ENCODE peak calls at places on chromosomes 11 and 22, in five cellular contexts. D is lung, F is tibial artery, B is psoas muscle, E is kidney. Q is an unnamed sample.

GRCh38 chr11:73597340-73597955 is 464 bp downstream of the FAM168A start:
- DNase-seq in F (no peak), D (no peak), E (no peak), B (no peak), Q (no peak)

GRCh38 chr11:113587318-113587739 is 112.1 kb upstream of the DRD2 start:
- DNase-seq in D (no peak), F (no peak), B (no peak), E (no peak), Q (no peak)

GRCh38 chr11:28963189-28963588 is 855.0 kb downstream of the METTL15 start:
- DNase-seq in B (no peak), D (no peak), E (no peak), F (no peak), Q (no peak)

GRCh38 chr11:2525941-2526807 is 81.4 kb downstream of the KCNQ1 start:
- DNase-seq in D (no peak), F (peak; percentile 56), E (peak; percentile 65), B (peak; percentile 32), Q (no peak)

GRCh38 chr11:724733-725386 is 18.8 kb downstream of the EPS8L2 start:
- DNase-seq in B (no peak), E (peak; percentile 73), D (no peak), F (no peak), Q (no peak)

GRCh38 chr11:116166788-116167465 is 605.9 kb downstream of the BUD13 start:
- DNase-seq in B (no peak), D (no peak), F (no peak), E (no peak), Q (no peak)

GRCh38 chr11:3139481-3140290 is 25.4 kb downstream of the OSBPL5 start:
- DNase-seq in D (no peak), F (no peak), E (peak; percentile 59), B (peak; percentile 39), Q (no peak)

GRCh38 chr22:49158741-49159564 is 668.7 kb downstream of the BRD1 start:
- DNase-seq in B (no peak), E (peak; percentile 65), F (peak; percentile 54), D (no peak), Q (no peak)

GRCh38 chr11:118628432-118628831 is 21.0 kb downstream of the PHLDB1 start:
- DNase-seq in E (no peak), D (no peak), B (peak; percentile 74), F (no peak), Q (no peak)

GRCh38 chr11:119560291-119560690 is 137.3 kb upstream of the THY1 start:
- DNase-seq in D (no peak), F (no peak), B (no peak), E (no peak), Q (no peak)

GRCh38 chr11:4704054-4704789 is at the start of gene MMP26:
- DNase-seq in D (no peak), B (no peak), E (no peak), F (no peak), Q (no peak)

GRCh38 chr11:44133335-44133946 is 38.0 kb downstream of the EXT2 start:
- DNase-seq in B (no peak), F (no peak), E (no peak), D (no peak), Q (no peak)

GRCh38 chr11:108733479-108734116 is 68.7 kb downstream of the DDX10 start:
- DNase-seq in E (no peak), F (no peak), D (no peak), B (no peak), Q (no peak)

GRCh38 chr11:2715716-2716350 is 16.0 kb upstream of the KCNQ1OT1 start:
- DNase-seq in B (peak; percentile 39), D (no peak), E (peak; percentile 46), F (no peak), Q (no peak)

GRCh38 chr11:132821027-132821426 is 711.3 kb downstream of the OPCML start:
- DNase-seq in F (no peak), B (no peak), D (no peak), E (no peak), Q (no peak)

GRCh38 chr11:120097721-120098385 is 40.1 kb downstream of the TRIM29 start:
- DNase-seq in B (no peak), D (no peak), E (no peak), F (no peak), Q (no peak)

GRCh38 chr22:41401781-41402648 is 20.3 kb downstream of the TEF start:
- DNase-seq in E (peak; percentile 84), F (peak; percentile 94), D (peak; percentile 76), B (peak; percentile 82), Q (peak; percentile 77)

GRCh38 chr11:33835143-33835878 is 56.6 kb downstream of the LMO2 start:
- DNase-seq in B (no peak), E (no peak), F (no peak), D (no peak), Q (no peak)

GRCh38 chr11:68469122-68469521 is 8.6 kb downstream of the PPP6R3 start:
- DNase-seq in E (no peak), F (no peak), D (no peak), B (no peak), Q (no peak)

GRCh38 chr11:75330279-75330678 is 21.2 kb downstream of the ARRB1 start:
- DNase-seq in D (no peak), B (no peak), F (no peak), E (no peak), Q (no peak)

GRCh38 chr11:129881570-129882170 is 13.7 kb downstream of the NFRKB start:
- DNase-seq in E (no peak), B (no peak), F (no peak), D (no peak), Q (no peak)

GRCh38 chr22:25139062-25139461 is 60.6 kb upstream of the CRYBB3 start:
- DNase-seq in B (no peak), D (no peak), F (no peak), E (no peak), Q (no peak)

GRCh38 chr11:15418887-15419286 is 304.2 kb downstream of the INSC start:
- DNase-seq in D (no peak), E (no peak), B (no peak), F (no peak), Q (no peak)

GRCh38 chr11:65415499-65416340 is 6.9 kb upstream of the NEAT1 start:
- DNase-seq in B (no peak), E (peak; percentile 75), F (peak; percentile 68), D (no peak), Q (no peak)

GRCh38 chr22:37848587-37849088 is 581 bp upstream of the EIF3L start:
- DNase-seq in B (no peak), F (no peak), D (no peak), E (peak; percentile 55), Q (no peak)

GRCh38 chr11:116471608-116472007 is 301.2 kb downstream of the BUD13 start:
- DNase-seq in F (no peak), E (no peak), B (no peak), D (no peak), Q (no peak)

DNA sequence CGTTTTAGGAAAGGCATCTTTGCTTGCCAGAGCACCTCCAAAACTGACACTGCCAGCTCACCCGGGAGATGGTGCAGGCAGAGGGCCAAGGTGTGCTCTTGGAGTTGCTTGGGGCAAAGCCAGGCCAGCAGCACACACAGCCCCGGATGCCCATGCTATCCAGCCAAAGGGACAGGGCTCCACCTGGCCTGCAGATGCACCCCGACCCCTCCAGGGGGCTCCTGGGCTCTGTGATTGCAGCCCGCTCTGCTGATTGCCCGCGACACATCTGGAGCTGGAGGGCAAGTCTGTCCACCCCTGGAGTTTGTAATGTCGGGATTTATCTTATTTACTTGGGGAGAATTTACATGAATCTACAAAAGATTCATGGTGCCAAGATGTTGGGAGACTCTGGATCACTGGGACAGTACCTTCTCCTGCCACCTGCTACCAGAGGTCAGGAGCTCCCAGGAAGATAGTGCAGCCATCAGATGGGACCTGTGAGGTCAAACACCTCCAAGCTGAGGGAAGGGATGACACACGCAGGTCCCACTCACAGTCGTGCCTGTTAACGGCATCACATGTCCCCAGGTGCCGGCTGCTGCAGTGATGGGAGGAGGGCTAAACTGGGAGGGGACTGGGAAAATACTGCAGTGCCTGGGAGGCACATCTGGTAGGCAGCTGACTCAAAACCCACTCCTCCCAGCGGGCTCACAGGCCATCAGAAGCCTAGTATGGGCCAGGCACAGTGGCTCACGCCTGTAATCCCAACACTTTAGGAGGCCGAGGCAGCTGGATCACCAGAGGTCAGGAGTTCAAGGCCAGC is 17.2 kb downstream of the CBX7 start:
- DNase-seq in F (peak; percentile 40), B (no peak), E (no peak), D (no peak), Q (no peak)
- H3K27ac ChIP-seq in F (no peak overlapping the region), B (no peak overlapping the region), E (no peak overlapping the region), D (no peak overlapping the region), Q (no peak overlapping the region)

GRCh38 chr11:35458846-35459245 is 39.5 kb upstream of the SLC1A2 start:
- DNase-seq in E (no peak), F (no peak), B (no peak), D (no peak), Q (no peak)

GRCh38 chr11:35461917-35462316 is 42.6 kb upstream of the SLC1A2 start:
- DNase-seq in B (no peak), E (no peak), D (no peak), F (no peak), Q (no peak)

GRCh38 chr11:35463211-35463810 is 44.0 kb upstream of the SLC1A2 start:
- DNase-seq in B (no peak), F (no peak), D (no peak), E (no peak), Q (no peak)

GRCh38 chr11:35466058-35466457 is 46.7 kb upstream of the SLC1A2 start:
- DNase-seq in B (no peak), D (no peak), F (no peak), E (no peak), Q (no peak)

DNA sequence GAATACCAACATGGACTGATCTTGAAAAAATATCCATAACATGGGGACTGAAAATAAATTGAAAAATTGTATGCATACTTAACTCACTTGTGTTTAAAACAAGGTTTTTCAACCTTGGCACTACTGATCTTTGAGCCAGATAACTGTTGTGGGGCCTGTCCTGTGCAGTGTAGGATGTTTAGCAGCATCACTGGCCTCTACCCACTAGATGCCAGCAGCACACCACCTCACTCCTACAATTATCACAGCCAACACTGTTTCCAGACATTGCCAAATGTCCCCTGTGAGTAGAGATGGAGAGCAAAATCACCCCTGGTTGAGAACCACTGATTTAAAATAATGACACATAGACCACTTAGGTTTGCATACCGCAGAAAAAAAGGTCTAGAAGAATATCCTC is 45.0 kb upstream of the SLC1A2 start:
- DNase-seq in D (no peak), E (no peak), F (no peak), B (no peak), Q (no peak)
- TF ChIP-seq CTCF in D (no peak), E (no peak), F (no peak), B (no peak), Q (no peak)

GRCh38 chr11:61952882-61953281 is 2.7 kb downstream of the BEST1 start:
- DNase-seq in D (no peak), E (no peak), F (no peak), B (no peak), Q (no peak)

GRCh38 chr11:61955416-61956135 is 5.4 kb downstream of the BEST1 start:
- DNase-seq in F (peak; percentile 70), D (no peak), E (peak; percentile 85), B (peak; percentile 67), Q (peak; percentile 60)

GRCh38 chr11:61955031-61955415 is 4.9 kb downstream of the BEST1 start:
- DNase-seq in E (peak; percentile 90), B (peak; percentile 80), F (peak; percentile 88), D (peak; percentile 73), Q (peak; percentile 83)

GRCh38 chr11:61956191-61957027 is 6.3 kb downstream of the BEST1 start:
- DNase-seq in F (peak; percentile 55), E (no peak), B (no peak), D (no peak), Q (peak; percentile 57)

GRCh38 chr11:61954106-61955030 is 4.2 kb downstream of the BEST1 start:
- DNase-seq in F (no peak), E (no peak), D (no peak), B (no peak), Q (no peak)
- H3K27ac ChIP-seq in F (peak overlapping the region; percentile 61), E (peak overlapping the region; percentile 22), D (peak overlapping the region; percentile 26), B (peak overlapping the region; percentile 33), Q (peak overlapping the region; percentile 81)

GRCh38 chr11:35614949-35615569 is 3.2 kb upstream of the FJX1 start:
- DNase-seq in B (no peak), F (no peak), D (no peak), E (no peak), Q (no peak)
- TF ChIP-seq CTCF in B (no peak), F (no peak), D (no peak), E (no peak), Q (no peak)

Q was measured in right atrium auricular region.